ENCODE peak calls at places on chromosomes 4 and X, in four cellular contexts. One of them, this sample, is unnamed. For H3K4me1 and H3K27me3, the result is how much of the 10 kb centered on the place peaks cover.

GRCh38 chr4:189285377-189285776 is 655.3 kb upstream of the FRG1 start:
- DNase-seq in transverse colon: no peak
- DNase-seq in suprapubic skin: no peak
- DNase-seq in heart left ventricle: no peak
- DNase-seq in this sample: no peak

GRCh38 chrX:50779694-50780093 is 34.3 kb downstream of the SHROOM4 start:
- DNase-seq in transverse colon: no peak
- DNase-seq in suprapubic skin: no peak
- DNase-seq in heart left ventricle: peak
- DNase-seq in this sample: no peak

GRCh38 chr4:18934197-18934596 is 912.6 kb upstream of the LCORL start:
- DNase-seq in transverse colon: no peak
- DNase-seq in suprapubic skin: no peak
- DNase-seq in heart left ventricle: no peak
- DNase-seq in this sample: no peak

GRCh38 chrX:10554612-10555270 is 65.6 kb downstream of the MID1 start:
- DNase-seq in heart left ventricle: peak
- DNase-seq in transverse colon: no peak
- DNase-seq in suprapubic skin: no peak
- DNase-seq in this sample: no peak

GRCh38 chr4:142707397-142707796 is 138.7 kb downstream of the INPP4B start:
- DNase-seq in suprapubic skin: no peak
- DNase-seq in heart left ventricle: no peak
- DNase-seq in transverse colon: no peak
- DNase-seq in this sample: no peak

GRCh38 chr4:24547979-24548378 is 36.4 kb downstream of the DHX15 start:
- DNase-seq in transverse colon: no peak
- DNase-seq in suprapubic skin: no peak
- DNase-seq in heart left ventricle: no peak
- DNase-seq in this sample: no peak

GRCh38 chr4:80646061-80646460 is 310.5 kb downstream of the CFAP299 start:
- DNase-seq in transverse colon: no peak
- DNase-seq in heart left ventricle: no peak
- DNase-seq in suprapubic skin: no peak
- DNase-seq in this sample: no peak

GRCh38 chr4:79697444-79697843 is 289.4 kb upstream of the GK2 start:
- DNase-seq in suprapubic skin: no peak
- DNase-seq in heart left ventricle: no peak
- DNase-seq in transverse colon: no peak
- DNase-seq in this sample: no peak

GRCh38 chrX:103404225-103405008 is 28.1 kb downstream of the BEX3 start:
- DNase-seq in suprapubic skin: no peak
- DNase-seq in transverse colon: peak
- DNase-seq in heart left ventricle: peak
- DNase-seq in this sample: peak

GRCh38 chrX:29487214-29487613 is 728.1 kb upstream of the MAGEB2 start:
- DNase-seq in heart left ventricle: no peak
- DNase-seq in transverse colon: no peak
- DNase-seq in suprapubic skin: no peak
- DNase-seq in this sample: no peak

GRCh38 chr4:156475322-156475721 is 496.3 kb downstream of the PDGFC start:
- DNase-seq in suprapubic skin: no peak
- DNase-seq in transverse colon: no peak
- DNase-seq in heart left ventricle: no peak
- DNase-seq in this sample: no peak

GRCh38 chr4:39118034-39118658 is 56.1 kb downstream of the KLHL5 start:
- DNase-seq in heart left ventricle: no peak
- DNase-seq in suprapubic skin: no peak
- DNase-seq in transverse colon: no peak
- DNase-seq in this sample: no peak

GRCh38 chr4:128825226-128825625 is 15.7 kb downstream of the JADE1 start:
- DNase-seq in heart left ventricle: no peak
- DNase-seq in suprapubic skin: no peak
- DNase-seq in transverse colon: peak
- DNase-seq in this sample: no peak

GRCh38 chrX:2398341-2398656 is 102.5 kb downstream of the DHRSX start:
- DNase-seq in transverse colon: no peak
- DNase-seq in suprapubic skin: no peak
- DNase-seq in heart left ventricle: no peak
- DNase-seq in this sample: no peak

GRCh38 chr4:139530833-139531427 is 25.1 kb downstream of the SETD7 start:
- DNase-seq in heart left ventricle: peak
- DNase-seq in suprapubic skin: no peak
- DNase-seq in transverse colon: peak
- DNase-seq in this sample: no peak

GRCh38 chrX:69156638-69157037 is 8.6 kb downstream of the PJA1 start:
- DNase-seq in suprapubic skin: no peak
- DNase-seq in heart left ventricle: no peak
- DNase-seq in transverse colon: no peak
- DNase-seq in this sample: no peak

GRCh38 chr4:182062458-182062857 is 180.7 kb upstream of the TENM3 start:
- DNase-seq in transverse colon: no peak
- DNase-seq in suprapubic skin: no peak
- DNase-seq in heart left ventricle: no peak
- DNase-seq in this sample: no peak

GRCh38 chr4:151031831-151032605 is 16.9 kb upstream of the LRBA start:
- DNase-seq in heart left ventricle: no peak
- DNase-seq in transverse colon: no peak
- DNase-seq in suprapubic skin: no peak
- DNase-seq in this sample: no peak

GRCh38 chrX:78104447-78105176 is 564 bp downstream of the PGK1 start:
- DNase-seq in heart left ventricle: peak
- DNase-seq in transverse colon: peak
- DNase-seq in suprapubic skin: peak
- DNase-seq in this sample: no peak

GRCh38 chr4:10019521-10020051 is 1.7 kb downstream of the SLC2A9 start:
- DNase-seq in heart left ventricle: peak
- DNase-seq in suprapubic skin: no peak
- DNase-seq in transverse colon: no peak
- DNase-seq in this sample: no peak

GRCh38 chr4:10020106-10020505 is 1.2 kb downstream of the SLC2A9 start:
- DNase-seq in transverse colon: no peak
- DNase-seq in heart left ventricle: no peak
- DNase-seq in suprapubic skin: no peak
- DNase-seq in this sample: no peak

GRCh38 chr4:10017037-10017893 is 4.0 kb downstream of the SLC2A9 start:
- DNase-seq in transverse colon: no peak
- DNase-seq in suprapubic skin: no peak
- DNase-seq in heart left ventricle: no peak
- DNase-seq in this sample: no peak

GRCh38 chr4:10020871-10021676 is at the start of gene SLC2A9:
- DNase-seq in suprapubic skin: no peak
- DNase-seq in transverse colon: peak
- DNase-seq in heart left ventricle: no peak
- DNase-seq in this sample: no peak

GRCh38 chr4:10018818-10019438 is 2.4 kb downstream of the SLC2A9 start:
- DNase-seq in transverse colon: peak
- DNase-seq in heart left ventricle: peak
- DNase-seq in suprapubic skin: peak
- DNase-seq in this sample: peak
- H3K4me1 ChIP-seq in transverse colon: under half
- H3K4me1 ChIP-seq in heart left ventricle: under half
- H3K4me1 ChIP-seq in suprapubic skin: half or more
- H3K4me1 ChIP-seq in this sample: under half

GRCh38 chr4:7135389-7135746 is 57.0 kb upstream of the SORCS2 start:
- DNase-seq in suprapubic skin: no peak
- DNase-seq in transverse colon: no peak
- DNase-seq in heart left ventricle: no peak
- DNase-seq in this sample: no peak
- H3K27me3 ChIP-seq in suprapubic skin: under half
- H3K27me3 ChIP-seq in transverse colon: under half
- H3K27me3 ChIP-seq in heart left ventricle: under half
- H3K27me3 ChIP-seq in this sample: under half

DNA sequence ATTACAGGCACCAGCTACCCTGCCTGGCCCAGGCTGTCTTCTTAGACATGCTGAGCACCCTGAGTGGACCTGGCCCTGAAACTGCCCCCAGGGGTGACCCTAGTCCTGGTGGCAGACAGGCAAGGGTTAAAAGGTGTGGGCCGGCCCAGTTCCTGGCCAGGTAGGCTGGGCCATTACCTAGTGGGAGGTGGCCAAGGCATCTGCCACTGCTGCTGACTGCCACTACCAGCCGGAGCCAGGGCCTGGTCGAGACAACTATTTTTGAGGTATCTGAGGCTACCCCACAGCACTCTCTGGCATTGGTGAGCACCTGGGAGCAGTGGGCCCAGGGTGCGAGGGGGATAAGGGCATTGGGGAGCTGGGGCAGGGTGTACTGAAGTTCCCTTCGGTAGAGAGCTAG is at the start of gene CCDC120:
- DNase-seq in heart left ventricle: no peak
- DNase-seq in suprapubic skin: no peak
- DNase-seq in transverse colon: peak
- DNase-seq in this sample: peak
- H3K4me3 ChIP-seq in heart left ventricle: no peak
- H3K4me3 ChIP-seq in suprapubic skin: peak
- H3K4me3 ChIP-seq in transverse colon: peak
- H3K4me3 ChIP-seq in this sample: peak

DNA sequence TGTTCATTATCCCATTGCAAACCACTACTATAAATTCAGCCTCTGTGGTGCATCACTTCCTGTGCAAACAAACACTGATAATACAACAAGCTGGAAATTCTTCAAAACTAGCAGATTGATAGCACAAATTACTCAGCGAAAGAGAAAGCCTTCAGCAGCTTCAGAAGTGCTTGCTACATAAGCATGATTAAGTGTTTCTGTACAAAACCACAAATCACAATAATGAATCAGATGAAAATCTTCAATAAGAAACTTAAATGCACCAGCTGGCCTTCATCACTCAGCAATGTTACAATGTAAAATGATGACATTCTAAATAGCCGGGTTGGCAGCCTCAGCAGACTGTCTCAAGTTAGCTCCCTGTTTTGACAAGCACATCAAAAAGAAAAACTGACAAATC is 262.2 kb downstream of the SPOCK3 start:
- DNase-seq in suprapubic skin: no peak
- DNase-seq in heart left ventricle: no peak
- DNase-seq in transverse colon: no peak
- DNase-seq in this sample: no peak
- H3K4me1 ChIP-seq in suprapubic skin: under half
- H3K4me1 ChIP-seq in heart left ventricle: under half
- H3K4me1 ChIP-seq in transverse colon: under half
- H3K4me1 ChIP-seq in this sample: under half

GRCh38 chrX:154029439-154029838 is 9.7 kb upstream of the IRAK1 start:
- DNase-seq in suprapubic skin: no peak
- DNase-seq in heart left ventricle: no peak
- DNase-seq in transverse colon: peak
- DNase-seq in this sample: no peak

GRCh38 chrX:154030715-154031305 is 11.1 kb upstream of the IRAK1 start:
- DNase-seq in heart left ventricle: no peak
- DNase-seq in transverse colon: no peak
- DNase-seq in suprapubic skin: no peak
- DNase-seq in this sample: no peak

GRCh38 chrX:154027003-154027402 is 7.3 kb upstream of the IRAK1 start:
- DNase-seq in suprapubic skin: no peak
- DNase-seq in transverse colon: no peak
- DNase-seq in heart left ventricle: no peak
- DNase-seq in this sample: no peak

GRCh38 chrX:154030266-154030665 is 10.6 kb upstream of the IRAK1 start:
- DNase-seq in transverse colon: no peak
- DNase-seq in heart left ventricle: no peak
- DNase-seq in suprapubic skin: no peak
- DNase-seq in this sample: no peak

DNA sequence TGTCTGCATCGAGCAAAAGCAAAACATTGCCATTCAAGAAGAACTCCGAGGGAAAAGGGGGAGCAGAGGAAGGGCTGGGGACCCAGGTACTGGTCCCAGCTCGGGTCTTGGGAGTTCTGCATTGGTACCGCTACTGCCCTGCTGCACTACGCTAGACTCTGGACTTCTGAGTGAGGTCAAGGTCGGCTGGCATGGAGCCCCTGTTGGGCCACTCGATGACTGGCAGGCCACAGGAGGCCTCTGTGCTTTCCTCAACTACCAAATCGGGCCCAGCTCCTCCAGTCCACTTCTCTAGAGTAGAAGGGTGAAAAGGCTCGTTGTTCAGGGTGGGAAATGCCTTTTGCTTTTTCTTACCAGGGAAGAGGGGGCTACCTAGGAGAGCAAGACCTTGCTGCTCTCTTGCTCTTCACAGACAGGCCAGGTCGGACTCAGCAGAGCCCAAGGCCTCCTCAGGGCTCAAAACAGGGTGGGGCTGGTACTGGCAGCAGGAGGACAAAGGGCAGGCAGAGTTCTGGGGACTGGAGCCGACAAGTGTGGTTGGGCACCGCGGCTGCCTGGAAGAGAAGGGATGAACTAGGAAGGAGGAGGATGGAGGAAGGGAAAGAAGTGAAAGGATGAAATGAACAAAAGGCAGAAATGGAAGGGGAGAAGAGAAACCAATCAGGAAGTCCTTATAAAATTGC is 8.9 kb upstream of the IRAK1 start:
- DNase-seq in transverse colon: peak
- DNase-seq in suprapubic skin: no peak
- DNase-seq in heart left ventricle: no peak
- DNase-seq in this sample: no peak
- H3K27me3 ChIP-seq in transverse colon: under half
- H3K27me3 ChIP-seq in suprapubic skin: under half
- H3K27me3 ChIP-seq in heart left ventricle: under half
- H3K27me3 ChIP-seq in this sample: under half

This sample was measured in breast epithelium.